ENCODE peak calls at places on chromosome 21, in five cellular contexts. One of them, this sample, is unnamed.

GRCh38 chr21:42199488-42200463 is 19.2 kb upstream of the ABCG1 start:
- DNase-seq in H1: no peak
- DNase-seq in A549: peak
- DNase-seq in HepG2: peak
- DNase-seq in K562: no peak
- DNase-seq in this sample: peak

GRCh38 chr21:42356036-42356435 is 5.2 kb upstream of the TFF2 start:
- DNase-seq in A549: no peak
- DNase-seq in H1: no peak
- DNase-seq in K562: no peak
- DNase-seq in HepG2: no peak
- DNase-seq in this sample: no peak

GRCh38 chr21:40819262-40819661 is 27.7 kb downstream of the DSCAM start:
- DNase-seq in A549: no peak
- DNase-seq in H1: no peak
- DNase-seq in K562: no peak
- DNase-seq in HepG2: no peak
- DNase-seq in this sample: no peak

GRCh38 chr21:21018841-21019240 is 20.6 kb downstream of the NCAM2 start:
- DNase-seq in K562: no peak
- DNase-seq in H1: no peak
- DNase-seq in HepG2: no peak
- DNase-seq in A549: no peak
- DNase-seq in this sample: no peak

GRCh38 chr21:42765656-42766055 is 112.2 kb downstream of the PDE9A start:
- DNase-seq in H1: no peak
- DNase-seq in A549: no peak
- DNase-seq in HepG2: no peak
- DNase-seq in K562: no peak
- DNase-seq in this sample: no peak

GRCh38 chr21:21675601-21676000 is 677.4 kb downstream of the NCAM2 start:
- DNase-seq in H1: no peak
- DNase-seq in K562: no peak
- DNase-seq in A549: no peak
- DNase-seq in HepG2: no peak
- DNase-seq in this sample: no peak

GRCh38 chr21:41054206-41054605 is 113.8 kb upstream of the BACE2 start:
- DNase-seq in H1: no peak
- DNase-seq in HepG2: no peak
- DNase-seq in K562: no peak
- DNase-seq in A549: no peak
- DNase-seq in this sample: no peak

GRCh38 chr21:33948096-33948950 is 32.7 kb upstream of the ATP5PO start:
- DNase-seq in HepG2: no peak
- DNase-seq in K562: peak
- DNase-seq in H1: peak
- DNase-seq in A549: peak
- DNase-seq in this sample: peak

GRCh38 chr21:34886554-34887385 is 162.3 kb downstream of the RUNX1 start:
- DNase-seq in HepG2: no peak
- DNase-seq in K562: peak
- DNase-seq in A549: no peak
- DNase-seq in H1: peak
- DNase-seq in this sample: no peak

GRCh38 chr21:42558368-42558767 is 44.7 kb downstream of the SLC37A1 start:
- DNase-seq in K562: no peak
- DNase-seq in HepG2: no peak
- DNase-seq in A549: no peak
- DNase-seq in H1: no peak
- DNase-seq in this sample: no peak

GRCh38 chr21:26167593-26167992 is 3.0 kb downstream of the APP start:
- DNase-seq in K562: no peak
- DNase-seq in A549: no peak
- DNase-seq in H1: no peak
- DNase-seq in HepG2: no peak
- DNase-seq in this sample: no peak

GRCh38 chr21:22421416-22422190 is 1423.4 kb downstream of the NCAM2 start:
- DNase-seq in A549: no peak
- DNase-seq in HepG2: no peak
- DNase-seq in K562: no peak
- DNase-seq in H1: no peak
- DNase-seq in this sample: no peak

GRCh38 chr21:35390013-35390776 is 341.1 kb upstream of the RUNX1 start:
- DNase-seq in H1: no peak
- DNase-seq in HepG2: no peak
- DNase-seq in A549: no peak
- DNase-seq in K562: no peak
- DNase-seq in this sample: peak

GRCh38 chr21:31347435-31348032 is 3.5 kb upstream of the TIAM1 start:
- DNase-seq in A549: peak
- DNase-seq in H1: no peak
- DNase-seq in HepG2: peak
- DNase-seq in K562: peak
- DNase-seq in this sample: peak

DNA sequence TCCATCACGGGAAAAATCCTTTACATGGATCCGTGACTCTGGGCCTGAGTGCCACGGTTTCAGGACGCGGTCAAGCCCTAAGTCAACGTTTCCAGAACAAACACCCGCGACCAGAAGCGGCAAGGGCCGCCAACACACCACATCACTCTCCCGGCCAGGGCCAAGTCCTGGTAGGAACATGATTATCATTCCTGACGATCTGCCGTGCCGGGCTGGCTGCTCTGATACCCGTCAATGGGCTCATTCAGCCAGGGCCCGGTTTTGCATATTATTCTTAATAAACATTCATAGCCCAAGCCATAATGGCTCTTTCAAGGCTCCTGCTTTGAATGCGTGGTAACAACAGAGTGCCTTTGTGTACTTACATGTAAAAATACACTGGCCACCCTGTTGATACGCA is 44.6 kb upstream of the SIM2 start:
- DNase-seq in K562: no peak
- DNase-seq in H1: no peak
- DNase-seq in A549: no peak
- DNase-seq in HepG2: no peak
- DNase-seq in this sample: no peak
- TF ChIP-seq MAFK in K562: no peak
- TF ChIP-seq MAFK in H1: no peak
- TF ChIP-seq MAFK in A549: no peak
- TF ChIP-seq MAFK in HepG2: no peak
- TF ChIP-seq MAFK in this sample: no peak

DNA sequence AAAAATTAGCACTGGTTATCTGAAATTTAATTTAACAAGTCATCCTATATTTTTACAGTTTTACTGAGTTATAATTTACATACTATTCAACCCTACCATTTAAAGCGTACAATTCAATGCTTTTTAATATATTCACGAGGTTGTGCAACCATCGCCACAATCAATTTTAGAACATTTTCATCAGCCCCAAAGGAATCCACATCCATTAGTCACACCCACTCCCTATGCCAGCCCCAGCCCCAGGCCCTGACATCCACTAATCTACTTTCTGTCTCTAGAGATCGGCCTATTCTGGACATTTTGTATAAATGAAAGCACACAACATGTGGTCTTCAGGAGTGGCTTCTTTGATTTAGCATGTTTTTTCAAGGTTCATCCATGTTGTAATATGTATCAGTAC is 134.7 kb downstream of the PSMG1 start:
- DNase-seq in H1: no peak
- DNase-seq in K562: no peak
- DNase-seq in A549: no peak
- DNase-seq in HepG2: no peak
- DNase-seq in this sample: peak
- TF ChIP-seq MAFK in H1: no peak
- TF ChIP-seq MAFK in K562: no peak
- TF ChIP-seq MAFK in A549: no peak
- TF ChIP-seq MAFK in HepG2: no peak
- TF ChIP-seq MAFK in this sample: no peak

GRCh38 chr21:17514124-17514481 is 1.3 kb downstream of the CXADR start:
- DNase-seq in H1: no peak
- DNase-seq in HepG2: peak
- DNase-seq in A549: no peak
- DNase-seq in K562: no peak
- DNase-seq in this sample: no peak
- TF ChIP-seq MAFK in H1: no peak
- TF ChIP-seq MAFK in HepG2: no peak
- TF ChIP-seq MAFK in A549: no peak
- TF ChIP-seq MAFK in K562: no peak
- TF ChIP-seq MAFK in this sample: no peak

GRCh38 chr21:32457962-32458361 is 45.5 kb downstream of the EVA1C start:
- DNase-seq in H1: no peak
- DNase-seq in HepG2: no peak
- DNase-seq in A549: no peak
- DNase-seq in K562: no peak
- DNase-seq in this sample: no peak

GRCh38 chr21:32459972-32460371 is 47.5 kb downstream of the EVA1C start:
- DNase-seq in A549: no peak
- DNase-seq in H1: no peak
- DNase-seq in K562: no peak
- DNase-seq in HepG2: no peak
- DNase-seq in this sample: peak

GRCh38 chr21:32456497-32456918 is 44.0 kb downstream of the EVA1C start:
- DNase-seq in H1: no peak
- DNase-seq in K562: no peak
- DNase-seq in A549: no peak
- DNase-seq in HepG2: no peak
- DNase-seq in this sample: peak

GRCh38 chr21:32455548-32455947 is 43.0 kb downstream of the EVA1C start:
- DNase-seq in HepG2: no peak
- DNase-seq in H1: no peak
- DNase-seq in A549: no peak
- DNase-seq in K562: no peak
- DNase-seq in this sample: no peak

DNA sequence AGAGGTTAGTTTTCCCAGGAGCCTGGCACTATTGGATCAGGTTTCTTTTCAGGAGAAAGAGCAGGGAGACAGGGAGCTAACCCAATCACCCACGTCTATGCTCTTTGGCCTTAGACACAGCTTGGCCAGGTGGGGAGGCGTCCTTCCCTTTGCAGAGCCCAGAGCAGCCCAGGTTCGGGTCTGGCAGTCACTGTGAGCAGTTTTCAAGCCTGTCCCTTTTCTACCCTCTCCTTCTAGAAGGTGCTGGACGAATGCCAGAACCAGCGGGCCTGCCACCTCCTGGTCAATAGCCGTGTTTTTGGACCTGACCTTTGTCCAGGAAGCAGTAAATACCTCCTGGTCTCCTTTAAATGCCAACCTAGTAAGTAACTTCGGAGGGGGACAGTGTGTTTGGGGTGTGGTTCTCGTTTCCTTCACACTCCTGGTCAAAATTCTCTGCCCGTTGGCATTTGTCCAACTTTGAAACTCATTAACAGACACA is 44.9 kb downstream of the EVA1C start:
- DNase-seq in K562: peak
- DNase-seq in HepG2: peak
- DNase-seq in H1: no peak
- DNase-seq in A549: no peak
- DNase-seq in this sample: peak
- TF ChIP-seq MAFK in K562: no peak
- TF ChIP-seq MAFK in HepG2: no peak
- TF ChIP-seq MAFK in H1: no peak
- TF ChIP-seq MAFK in A549: no peak
- TF ChIP-seq MAFK in this sample: no peak

GRCh38 chr21:44616591-44616926 is 4.7 kb downstream of the KRTAP10-8 start:
- DNase-seq in HepG2: no peak
- DNase-seq in K562: no peak
- DNase-seq in A549: no peak
- DNase-seq in H1: peak
- DNase-seq in this sample: no peak

GRCh38 chr21:44614961-44615391 is 3.1 kb downstream of the KRTAP10-8 start:
- DNase-seq in A549: no peak
- DNase-seq in K562: no peak
- DNase-seq in HepG2: no peak
- DNase-seq in H1: peak
- DNase-seq in this sample: no peak

GRCh38 chr21:44615466-44615865 is 3.6 kb downstream of the KRTAP10-8 start:
- DNase-seq in A549: no peak
- DNase-seq in H1: peak
- DNase-seq in K562: no peak
- DNase-seq in HepG2: no peak
- DNase-seq in this sample: no peak

GRCh38 chr21:44617071-44617501 is 5.2 kb downstream of the KRTAP10-8 start:
- DNase-seq in HepG2: no peak
- DNase-seq in K562: no peak
- DNase-seq in A549: no peak
- DNase-seq in H1: peak
- DNase-seq in this sample: no peak

GRCh38 chr21:44615881-44616590 is 4.2 kb downstream of the KRTAP10-8 start:
- DNase-seq in HepG2: no peak
- DNase-seq in K562: no peak
- DNase-seq in H1: peak
- DNase-seq in A549: no peak
- DNase-seq in this sample: no peak
- TF ChIP-seq MAFK in HepG2: no peak
- TF ChIP-seq MAFK in K562: no peak
- TF ChIP-seq MAFK in H1: no peak
- TF ChIP-seq MAFK in A549: no peak
- TF ChIP-seq MAFK in this sample: no peak

DNA sequence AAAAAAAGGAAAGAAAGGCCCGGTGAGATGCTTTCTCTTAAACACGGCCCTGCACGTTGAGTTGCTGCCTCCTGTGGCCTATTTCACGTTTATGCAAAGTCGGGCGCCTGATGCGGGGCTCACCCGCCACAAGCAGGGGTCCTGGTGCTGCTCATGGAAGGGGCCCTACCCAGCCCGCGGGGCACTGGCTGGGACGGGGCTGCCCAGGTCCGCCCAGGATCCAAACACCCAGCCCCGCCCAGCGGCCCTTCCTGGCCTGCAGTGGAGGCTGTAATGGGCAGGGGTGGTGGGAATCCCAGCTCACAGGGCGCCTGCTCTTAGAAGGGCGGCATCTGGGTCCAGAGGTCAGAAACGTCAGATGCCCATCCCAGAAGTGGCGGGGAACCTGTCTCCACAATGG is 1.6 kb downstream of the COL6A2 start:
- DNase-seq in A549: no peak
- DNase-seq in K562: peak
- DNase-seq in HepG2: peak
- DNase-seq in H1: peak
- DNase-seq in this sample: peak
- TF ChIP-seq MAFK in A549: no peak
- TF ChIP-seq MAFK in K562: no peak
- TF ChIP-seq MAFK in HepG2: no peak
- TF ChIP-seq MAFK in H1: no peak
- TF ChIP-seq MAFK in this sample: no peak

DNA sequence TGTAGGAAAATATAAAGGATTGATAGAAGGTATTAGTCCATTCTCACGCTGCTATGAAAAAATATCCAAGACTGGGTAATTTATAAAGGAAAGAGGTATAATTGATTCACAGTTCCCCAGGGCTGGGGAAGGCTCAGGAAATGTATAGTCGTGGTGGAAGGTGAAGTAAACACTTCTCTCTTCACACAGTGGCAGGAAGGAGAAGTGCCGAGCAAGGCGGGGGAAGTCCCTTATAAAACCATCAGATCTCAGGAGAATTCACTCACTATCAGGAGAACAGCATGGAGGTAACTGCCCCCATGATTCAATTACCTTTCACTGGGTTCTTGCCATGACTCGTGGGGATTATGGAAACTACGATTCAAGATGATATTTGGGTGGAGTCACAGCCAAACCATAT is 1806.0 kb downstream of the MRPL39 start:
- DNase-seq in H1: no peak
- DNase-seq in K562: no peak
- DNase-seq in A549: no peak
- DNase-seq in HepG2: no peak
- DNase-seq in this sample: no peak
- TF ChIP-seq MAFK in H1: no peak
- TF ChIP-seq MAFK in K562: no peak
- TF ChIP-seq MAFK in A549: no peak
- TF ChIP-seq MAFK in HepG2: no peak
- TF ChIP-seq MAFK in this sample: no peak